ENCODE peak calls at places on chromosomes 11 and 22, in five cellular contexts. K, F, N, X and P are unnamed samples.
A peak's percentile ranks its signal among the peaks of the same experiment; 100 is the strongest.

GRCh38 chr11:117909611-117910382 is 19.4 kb downstream of the TMPRSS13 start:
- DNase-seq in K (no peak), F (no peak), N (no peak), X (no peak), P (no peak)

GRCh38 chr11:103829596-103829995 is 206.8 kb upstream of the DDI1 start:
- DNase-seq in K (no peak), F (no peak), N (no peak), X (no peak), P (no peak)

GRCh38 chr11:118790357-118791014 is 478 bp downstream of the DDX6 start:
- DNase-seq in K (peak; percentile 78), F (peak; percentile 67), N (peak; percentile 24), X (peak; percentile 56), P (peak; percentile 41)

GRCh38 chr22:46934746-46935491 is 172.5 kb downstream of the TBC1D22A start:
- DNase-seq in K (peak; percentile 81), F (no peak), N (no peak), X (peak; percentile 98), P (no peak)

GRCh38 chr11:8809185-8809584 is 101.8 kb upstream of the AKIP1 start:
- DNase-seq in K (no peak), F (no peak), N (no peak), X (no peak), P (no peak)

GRCh38 chr11:24386551-24387404 is 110.1 kb upstream of the LUZP2 start:
- DNase-seq in K (peak; percentile 38), F (no peak), N (no peak), X (peak; percentile 68), P (no peak)

GRCh38 chr11:113397212-113397611 is 9.6 kb downstream of the ANKK1 start:
- DNase-seq in K (no peak), F (no peak), N (no peak), X (no peak), P (no peak)

GRCh38 chr11:130323452-130324448 is 9.0 kb upstream of the ZBTB44 start:
- DNase-seq in K (no peak), F (no peak), N (no peak), X (peak; percentile 29), P (no peak)

GRCh38 chr11:86511086-86511551 is 136.4 kb downstream of the CCDC81 start:
- DNase-seq in K (peak; percentile 61), F (no peak), N (no peak), X (peak; percentile 79), P (no peak)

GRCh38 chr11:76265771-76266241 is 59.5 kb upstream of the WNT11 start:
- DNase-seq in K (no peak), F (peak; percentile 59), N (no peak), X (no peak), P (no peak)

GRCh38 chr22:37012262-37012904 is 6.9 kb downstream of the TST start:
- DNase-seq in K (no peak), F (no peak), N (no peak), X (no peak), P (no peak)

GRCh38 chr11:12112150-12112520 is 1.7 kb downstream of the MICAL2 start:
- DNase-seq in K (no peak), F (no peak), N (no peak), X (no peak), P (no peak)

GRCh38 chr11:29019960-29020683 is 911.9 kb downstream of the METTL15 start:
- DNase-seq in K (peak; percentile 80), F (no peak), N (no peak), X (peak; percentile 66), P (no peak)

GRCh38 chr11:70788247-70789022 is 390.1 kb downstream of the CTTN start:
- DNase-seq in K (peak; percentile 19), F (no peak), N (no peak), X (peak; percentile 89), P (no peak)

GRCh38 chr11:2805388-2806057 is 80.1 kb downstream of the CDKN1C start:
- DNase-seq in K (no peak), F (peak; percentile 29), N (no peak), X (no peak), P (no peak)

GRCh38 chr11:132064987-132065620 is 694.7 kb downstream of the NTM start:
- DNase-seq in K (peak; percentile 72), F (no peak), N (no peak), X (peak; percentile 99), P (no peak)

GRCh38 chr11:60265373-60266214 is 14.9 kb upstream of the MS4A4A start:
- DNase-seq in K (peak; percentile 83), F (no peak), N (no peak), X (peak; percentile 7), P (no peak)

GRCh38 chr22:45740236-45740635 is 68.6 kb downstream of the ATXN10 start:
- DNase-seq in K (no peak), F (no peak), N (no peak), X (peak; percentile 35), P (no peak)

GRCh38 chr11:111325259-111325658 is 26.9 kb downstream of the POU2AF3 start:
- DNase-seq in K (no peak), F (no peak), N (no peak), X (no peak), P (no peak)

GRCh38 chr11:88521354-88522310 is 184.1 kb upstream of the CTSC start:
- DNase-seq in K (no peak), F (no peak), N (no peak), X (peak; percentile 34), P (no peak)

GRCh38 chr11:2586091-2586792 is 113.6 kb downstream of the KCNQ1OT1 start:
- DNase-seq in K (no peak), F (peak; percentile 62), N (peak; percentile 6), X (no peak), P (peak; percentile 5)

GRCh38 chr11:92790376-92790775 is 179.1 kb upstream of the MTNR1B start:
- DNase-seq in K (no peak), F (no peak), N (no peak), X (no peak), P (no peak)

GRCh38 chr22:25353516-25354445 is 134.3 kb downstream of the CRYBB2 start:
- DNase-seq in K (no peak), F (no peak), N (no peak), X (no peak), P (no peak)

GRCh38 chr11:49505231-49505630 is 296.8 kb upstream of the FOLH1 start:
- DNase-seq in K (no peak), F (no peak), N (no peak), X (no peak), P (no peak)

GRCh38 chr22:27218521-27218920 is 561.1 kb downstream of the MIAT start:
- DNase-seq in K (no peak), F (peak; percentile 38), N (no peak), X (no peak), P (no peak)

GRCh38 chr22:49147617-49148175 is 680.0 kb downstream of the BRD1 start:
- DNase-seq in K (no peak), F (no peak), N (no peak), X (no peak), P (no peak)

GRCh38 chr11:126109941-126110731 is 47.5 kb upstream of the CDON start:
- DNase-seq in K (no peak), F (no peak), N (no peak), X (peak; percentile 63), P (no peak)

GRCh38 chr11:19311306-19312030 is 70.7 kb upstream of the E2F8 start:
- DNase-seq in K (peak; percentile 62), F (peak; percentile 22), N (peak; percentile 25), X (peak; percentile 50), P (peak; percentile 29)

GRCh38 chr11:109708184-109708583 is 286.2 kb downstream of the C11orf87 start:
- DNase-seq in K (no peak), F (no peak), N (no peak), X (no peak), P (no peak)
- TF ChIP-seq POLR2A in K (no peak), F (no peak), N (no peak), X (no peak), P (no peak)

DNA sequence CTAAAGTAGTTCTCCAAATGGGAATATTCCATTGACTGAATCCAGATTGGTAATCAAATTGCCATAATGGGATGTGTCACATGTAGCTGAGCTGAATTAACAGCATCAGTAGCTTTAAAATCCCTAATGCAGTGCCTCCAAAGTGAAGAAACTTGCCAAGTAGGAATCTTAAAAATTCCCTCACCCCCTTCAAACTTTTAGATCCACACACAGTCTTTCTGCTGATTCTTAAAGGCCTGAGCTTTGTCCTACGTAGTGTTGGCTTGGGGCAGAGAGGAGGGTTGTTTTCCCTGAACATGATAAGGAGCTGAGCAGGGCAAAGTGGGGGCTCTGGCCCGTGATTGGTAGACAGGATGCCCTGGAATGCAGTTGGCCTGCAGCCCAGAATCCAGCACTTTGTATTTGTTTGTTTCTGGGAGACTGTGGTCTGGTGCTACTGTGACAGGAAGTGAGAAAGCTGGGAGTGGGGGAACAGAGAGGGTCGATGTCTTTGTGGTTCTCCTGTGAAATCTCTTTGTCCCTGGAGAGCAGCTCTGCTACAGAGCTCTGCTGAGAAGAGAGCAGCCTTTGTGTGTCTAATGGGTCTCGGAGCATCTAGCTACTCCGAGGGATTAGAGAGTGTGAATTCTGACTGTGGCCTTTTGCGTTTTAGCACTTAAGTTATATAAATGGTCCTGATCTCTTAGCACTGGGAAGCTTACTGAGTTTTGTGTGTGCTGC is 16.9 kb downstream of the CTNND1 start:
- DNase-seq in K (peak; percentile 100), F (peak; percentile 87), N (no peak), X (peak; percentile 98), P (no peak)
- TF ChIP-seq POLR2A in K (peak; percentile 93), F (peak; percentile 18), N (no peak), X (no peak), P (no peak)

GRCh38 chr22:32474635-32475427 is at the start of gene FBXO7:
- DNase-seq in K (peak; percentile 92), F (peak; percentile 91), N (peak; percentile 78), X (peak; percentile 90), P (peak; percentile 81)
- TF ChIP-seq POLR2A in K (peak; percentile 20), F (peak; percentile 55), N (peak; percentile 64), X (peak; percentile 86), P (peak; percentile 62)

DNA sequence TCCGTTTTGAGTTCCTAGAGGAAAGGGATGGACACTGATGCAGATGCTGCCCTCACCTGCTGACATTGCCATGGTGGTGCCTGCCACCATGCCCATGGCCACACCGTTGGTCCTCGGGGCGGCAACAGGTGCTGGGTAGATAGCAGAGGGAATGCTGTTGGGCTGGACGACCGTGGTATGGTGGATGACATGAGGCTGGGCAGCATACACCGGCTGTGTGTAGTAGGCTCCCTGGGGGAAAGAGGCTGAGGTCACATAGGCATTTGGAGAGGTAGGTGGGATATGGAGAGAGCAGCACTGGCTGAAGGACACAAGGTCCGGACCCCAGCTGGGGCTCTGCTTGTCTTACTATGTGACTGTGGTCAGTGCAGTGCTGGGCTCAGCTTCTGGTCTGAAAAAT is 33.2 kb downstream of the RELT start:
- DNase-seq in K (no peak), F (no peak), N (no peak), X (no peak), P (no peak)
- TF ChIP-seq POLR2A in K (no peak), F (no peak), N (no peak), X (no peak), P (no peak)

GRCh38 chr11:506238-506949 is 648 bp downstream of the RNH1 start:
- DNase-seq in K (peak; percentile 98), F (peak; percentile 97), N (peak; percentile 99), X (peak; percentile 98), P (peak; percentile 98)
- TF ChIP-seq POLR2A in K (peak; percentile 53), F (peak; percentile 48), N (peak; percentile 93), X (peak; percentile 91), P (peak; percentile 86)